ENCODE peak calls at places on chromosomes 4 and X, in four cellular contexts. I, H, T and Z are unnamed samples.

GRCh38 chr4:118879409-118879808 is 9.2 kb upstream of the SYNPO2 start:
- DNase-seq in I (no peak), H (no peak), T (no peak), Z (no peak)

GRCh38 chrX:843306-843705 is 212.7 kb downstream of the SHOX start:
- DNase-seq in I (no peak), H (no peak), T (no peak), Z (no peak)

GRCh38 chr4:123421942-123422781 is 25.6 kb downstream of the SPRY1 start:
- DNase-seq in I (no peak), H (no peak), T (no peak), Z (no peak)

GRCh38 chrX:47854474-47854873 is 17.8 kb downstream of the ZNF81 start:
- DNase-seq in I (no peak), H (peak; percentile 41), T (peak; percentile 22), Z (peak; percentile 30)

GRCh38 chr4:21593268-21594002 is 355.1 kb downstream of the KCNIP4 start:
- DNase-seq in I (no peak), H (no peak), T (peak; percentile 82), Z (no peak)

GRCh38 chr4:7805533-7806079 is 134.1 kb downstream of the AFAP1 start:
- DNase-seq in I (no peak), H (no peak), T (peak; percentile 92), Z (peak; percentile 73)

GRCh38 chr4:184094532-184095192 is 123.0 kb downstream of the ENPP6 start:
- DNase-seq in I (no peak), H (no peak), T (no peak), Z (no peak)

GRCh38 chr4:106201373-106201772 is 114.6 kb downstream of the TBCK start:
- DNase-seq in I (peak; percentile 8), H (peak; percentile 47), T (peak; percentile 6), Z (peak; percentile 36)

GRCh38 chr4:138650917-138651564 is 364.5 kb upstream of the NOCT start:
- DNase-seq in I (peak; percentile 94), H (no peak), T (peak; percentile 84), Z (peak; percentile 94)

GRCh38 chr4:15765910-15766703 is 12.0 kb upstream of the CD38 start:
- DNase-seq in I (peak; percentile 66), H (no peak), T (peak; percentile 45), Z (no peak)

GRCh38 chrX:19912-20571 is 261.1 kb upstream of the PLCXD1 start:
- DNase-seq in I (no peak), H (peak; percentile 0), T (no peak), Z (peak; percentile 1)

GRCh38 chr4:174362340-174362739 is 78.6 kb downstream of the CEP44 start:
- DNase-seq in I (no peak), H (no peak), T (no peak), Z (no peak)

GRCh38 chr4:179625391-179625790 is 2183.2 kb upstream of the AGA start:
- DNase-seq in I (no peak), H (no peak), T (peak; percentile 68), Z (peak; percentile 83)

GRCh38 chr4:142818009-142818408 is 28.1 kb downstream of the INPP4B start:
- DNase-seq in I (no peak), H (no peak), T (peak; percentile 65), Z (peak; percentile 24)

GRCh38 chr4:124530464-124531077 is 182.0 kb downstream of the ANKRD50 start:
- DNase-seq in I (no peak), H (peak; percentile 48), T (peak; percentile 40), Z (peak; percentile 39)

GRCh38 chr4:54924891-54925290 is 200.5 kb downstream of the KDR start:
- DNase-seq in I (no peak), H (peak; percentile 6), T (no peak), Z (no peak)

GRCh38 chr4:121073672-121074386 is 1.5 kb upstream of the NDNF start:
- DNase-seq in I (no peak), H (peak; percentile 47), T (no peak), Z (no peak)

GRCh38 chr4:173046144-173046543 is 122.5 kb upstream of the GALNT7 start:
- DNase-seq in I (no peak), H (no peak), T (no peak), Z (no peak)

GRCh38 chr4:30968926-30969325 is 248.8 kb downstream of the PCDH7 start:
- DNase-seq in I (no peak), H (no peak), T (no peak), Z (no peak)